ENCODE peak calls at places on chromosomes 13 and 19, in ten cellular contexts. N is M059J; U is effector CD4-positive, alpha-beta T cell; A is activated T-cell treated with anti-CD3 and anti-CD28 coated beads for 1 hour; M is amniotic stem cell; E is activated CD8-positive, alpha-beta memory T cell treated with anti-CD3 and anti-CD28 coated beads for 1 hour; F is activated CD4-positive, alpha-beta T cell treated with anti-CD3 and anti-CD28 coated beads for 48 hours; S is NCI-H1092 treated with DMSO at 0.1 percent for 48 hours; X is AG10803; T is activated naive CD4-positive, alpha-beta T cell. H is an unnamed sample.
A peak's percentile ranks its signal among the peaks of the same experiment; 100 is the strongest.

GRCh38 chr13:83295684-83296083 is 586.6 kb downstream of the SLITRK1 start:
- DNase-seq in N (no peak), U (no peak), A (no peak), M (no peak), E (no peak), F (no peak), S (no peak), X (peak; percentile 16), T (no peak), H (no peak)

GRCh38 chr19:18863843-18864362 is 32.1 kb downstream of the CERS1 start:
- DNase-seq in N (no peak), U (no peak), A (no peak), M (no peak), E (no peak), F (no peak), S (no peak), X (no peak), T (no peak), H (no peak)

GRCh38 chr13:95644611-95645052 is at the start of gene DZIP1:
- DNase-seq in N (peak; percentile 79), U (no peak), A (no peak), M (peak; percentile 63), E (no peak), F (peak; percentile 49), S (peak; percentile 88), X (peak; percentile 81), T (no peak), H (peak; percentile 89)

GRCh38 chr19:15464394-15465385 is at the start of gene RASAL3:
- DNase-seq in N (no peak), U (peak; percentile 52), A (peak; percentile 64), M (no peak), E (peak; percentile 61), F (peak; percentile 72), S (no peak), X (no peak), T (peak; percentile 35), H (no peak)

GRCh38 chr19:16825312-16826168 is 3.7 kb upstream of the SIN3B start:
- DNase-seq in N (peak; percentile 80), U (no peak), A (no peak), M (no peak), E (no peak), F (no peak), S (peak; percentile 23), X (no peak), T (no peak), H (peak; percentile 79)

GRCh38 chr13:81957121-81957520 is 1616.2 kb upstream of the SPRY2 start:
- DNase-seq in N (no peak), U (no peak), A (no peak), M (no peak), E (no peak), F (no peak), S (no peak), X (no peak), T (no peak), H (no peak)

GRCh38 chr13:91185294-91185863 is 162.1 kb upstream of the MIR17HG start:
- DNase-seq in N (peak; percentile 1), U (no peak), A (no peak), M (no peak), E (no peak), F (no peak), S (peak; percentile 58), X (no peak), T (no peak), H (no peak)

GRCh38 chr19:33677745-33678426 is 56.1 kb downstream of the CHST8 start:
- DNase-seq in N (no peak), U (no peak), A (no peak), M (no peak), E (no peak), F (no peak), S (no peak), X (no peak), T (no peak), H (no peak)

GRCh38 chr19:9966024-9966423 is 29.7 kb upstream of the OLFM2 start:
- DNase-seq in N (no peak), U (no peak), A (no peak), M (no peak), E (no peak), F (no peak), S (no peak), X (no peak), T (no peak), H (no peak)

GRCh38 chr19:40689339-40690049 is 957 bp downstream of the NUMBL start:
- DNase-seq in N (peak; percentile 26), U (no peak), A (no peak), M (no peak), E (no peak), F (peak; percentile 39), S (peak; percentile 4), X (peak; percentile 15), T (no peak), H (peak; percentile 44)

GRCh38 chr19:46608581-46609345 is 7.6 kb downstream of the CALM3 start:
- DNase-seq in N (no peak), U (no peak), A (no peak), M (no peak), E (no peak), F (no peak), S (no peak), X (no peak), T (no peak), H (no peak)

GRCh38 chr13:97328222-97328790 is 105.7 kb upstream of the RAP2A start:
- DNase-seq in N (peak; percentile 75), U (no peak), A (no peak), M (no peak), E (no peak), F (no peak), S (no peak), X (peak; percentile 90), T (no peak), H (peak; percentile 57)

GRCh38 chr13:23735329-23735728 is 153.9 kb downstream of the MIPEP start:
- DNase-seq in N (no peak), U (no peak), A (no peak), M (no peak), E (no peak), F (no peak), S (no peak), X (no peak), T (no peak), H (no peak)

GRCh38 chr19:29966594-29967249 is 24.7 kb downstream of the URI1 start:
- DNase-seq in N (peak; percentile 21), U (no peak), A (no peak), M (no peak), E (no peak), F (no peak), S (no peak), X (peak; percentile 33), T (no peak), H (no peak)

GRCh38 chr19:35249146-35249847 is 495 bp downstream of the LSR start:
- DNase-seq in N (no peak), U (no peak), A (no peak), M (no peak), E (no peak), F (no peak), S (no peak), X (no peak), T (no peak), H (peak; percentile 38)

GRCh38 chr13:19056984-19057490 is 124.6 kb downstream of the TUBA3C start:
- DNase-seq in N (no peak), U (no peak), A (no peak), M (no peak), E (no peak), F (no peak), S (no peak), X (no peak), T (no peak), H (no peak)

GRCh38 chr13:25493930-25494707 is 122.3 kb downstream of the ATP8A2 start:
- DNase-seq in N (no peak), U (no peak), A (no peak), M (no peak), E (no peak), F (no peak), S (peak; percentile 97), X (no peak), T (no peak), H (no peak)

GRCh38 chr19:41324231-41324702 is 14.3 kb downstream of the CCDC97 start:
- DNase-seq in N (peak; percentile 42), U (no peak), A (no peak), M (no peak), E (no peak), F (no peak), S (no peak), X (no peak), T (no peak), H (peak; percentile 33)

GRCh38 chr13:50676602-50677001 is 166.9 kb downstream of the DLEU7 start:
- DNase-seq in N (peak; percentile 86), U (no peak), A (no peak), M (no peak), E (no peak), F (no peak), S (no peak), X (peak; percentile 75), T (no peak), H (peak; percentile 57)

GRCh38 chr13:111521030-111521429 is 200.6 kb downstream of the TEX29 start:
- DNase-seq in N (no peak), U (no peak), A (no peak), M (no peak), E (no peak), F (no peak), S (no peak), X (no peak), T (no peak), H (no peak)

GRCh38 chr13:49998714-49999624 is 2.1 kb downstream of the TRIM13 start:
- DNase-seq in N (no peak), U (no peak), A (no peak), M (no peak), E (no peak), F (no peak), S (no peak), X (no peak), T (no peak), H (no peak)

GRCh38 chr13:113332615-113333014 is 31.3 kb downstream of the GRTP1 start:
- DNase-seq in N (no peak), U (no peak), A (no peak), M (no peak), E (no peak), F (no peak), S (no peak), X (no peak), T (no peak), H (no peak)

GRCh38 chr19:2810141-2811091 is 9.3 kb upstream of the ZNF554 start:
- DNase-seq in N (no peak), U (no peak), A (no peak), M (no peak), E (no peak), F (no peak), S (no peak), X (no peak), T (no peak), H (no peak)

GRCh38 chr13:20772401-20773131 is 1.2 kb downstream of the EEF1AKMT1 start:
- DNase-seq in N (peak; percentile 5), U (no peak), A (no peak), M (no peak), E (no peak), F (peak; percentile 12), S (no peak), X (peak; percentile 9), T (no peak), H (no peak)

GRCh38 chr19:16928916-16929315 is 40.1 kb downstream of the F2RL3 start:
- DNase-seq in N (no peak), U (no peak), A (no peak), M (no peak), E (no peak), F (no peak), S (no peak), X (no peak), T (no peak), H (no peak)

GRCh38 chr13:114161644-114162532 is 17.2 kb upstream of the CFAP97D2 start:
- DNase-seq in N (no peak), U (no peak), A (no peak), M (no peak), E (no peak), F (peak; percentile 53), S (peak; percentile 64), X (peak; percentile 47), T (no peak), H (peak; percentile 54)

GRCh38 chr19:2394054-2394668 is 33.2 kb downstream of the TIMM13 start:
- DNase-seq in N (no peak), U (no peak), A (no peak), M (no peak), E (no peak), F (no peak), S (no peak), X (no peak), T (no peak), H (no peak)

GRCh38 chr13:105363747-105364177 is 1171.7 kb downstream of the EFNB2 start:
- DNase-seq in N (peak; percentile 11), U (no peak), A (no peak), M (no peak), E (no peak), F (no peak), S (no peak), X (no peak), T (no peak), H (no peak)

H was measured in Daoy.